ENCODE peak calls at places on chromosomes 2 and 18, in five cellular contexts. C, W, X, G and L are unnamed samples.

GRCh38 chr18:6146309-6146661 is 251.0 kb upstream of the TMEM200C start:
- DNase-seq in W (no peak), X (no peak), G (no peak), C (no peak), L (no peak)

GRCh38 chr2:133717497-133717896 is 149.2 kb upstream of the NCKAP5 start:
- DNase-seq in W (no peak), C (no peak), G (no peak), X (no peak), L (no peak)

GRCh38 chr2:164141271-164141670 is 405.5 kb upstream of the FIGN start:
- DNase-seq in G (no peak), C (no peak), W (no peak), X (no peak), L (no peak)

GRCh38 chr2:95376311-95377215 is 25.9 kb upstream of the FAHD2A start:
- DNase-seq in G (no peak), C (no peak), X (no peak), W (no peak), L (no peak)

GRCh38 chr2:133561045-133561852 is 7.0 kb downstream of the NCKAP5 start:
- DNase-seq in G (no peak), X (peak; percentile 40), W (peak; percentile 33), C (peak; percentile 28), L (no peak)

GRCh38 chr2:164061129-164061746 is 325.4 kb upstream of the FIGN start:
- DNase-seq in G (peak; percentile 43), X (peak; percentile 55), W (peak; percentile 53), C (peak; percentile 47), L (peak; percentile 13)

GRCh38 chr2:25310965-25311865 is 30.5 kb downstream of the DNMT3A start:
- DNase-seq in W (peak; percentile 32), C (no peak), X (no peak), G (no peak), L (no peak)

GRCh38 chr2:136359121-136359965 is 241.4 kb upstream of the CXCR4 start:
- DNase-seq in W (no peak), C (no peak), X (no peak), G (no peak), L (no peak)

GRCh38 chr2:27152102-27152795 is 3.4 kb downstream of the TCF23 start:
- DNase-seq in X (no peak), C (no peak), G (no peak), W (peak; percentile 74), L (no peak)

GRCh38 chr18:55280515-55280914 is 307.5 kb downstream of the TCF4 start:
- DNase-seq in G (no peak), X (no peak), W (no peak), C (no peak), L (no peak)

GRCh38 chr2:27262379-27263286 is at the start of gene SLC30A3:
- DNase-seq in W (no peak), C (peak; percentile 68), G (no peak), X (no peak), L (no peak)

DNA sequence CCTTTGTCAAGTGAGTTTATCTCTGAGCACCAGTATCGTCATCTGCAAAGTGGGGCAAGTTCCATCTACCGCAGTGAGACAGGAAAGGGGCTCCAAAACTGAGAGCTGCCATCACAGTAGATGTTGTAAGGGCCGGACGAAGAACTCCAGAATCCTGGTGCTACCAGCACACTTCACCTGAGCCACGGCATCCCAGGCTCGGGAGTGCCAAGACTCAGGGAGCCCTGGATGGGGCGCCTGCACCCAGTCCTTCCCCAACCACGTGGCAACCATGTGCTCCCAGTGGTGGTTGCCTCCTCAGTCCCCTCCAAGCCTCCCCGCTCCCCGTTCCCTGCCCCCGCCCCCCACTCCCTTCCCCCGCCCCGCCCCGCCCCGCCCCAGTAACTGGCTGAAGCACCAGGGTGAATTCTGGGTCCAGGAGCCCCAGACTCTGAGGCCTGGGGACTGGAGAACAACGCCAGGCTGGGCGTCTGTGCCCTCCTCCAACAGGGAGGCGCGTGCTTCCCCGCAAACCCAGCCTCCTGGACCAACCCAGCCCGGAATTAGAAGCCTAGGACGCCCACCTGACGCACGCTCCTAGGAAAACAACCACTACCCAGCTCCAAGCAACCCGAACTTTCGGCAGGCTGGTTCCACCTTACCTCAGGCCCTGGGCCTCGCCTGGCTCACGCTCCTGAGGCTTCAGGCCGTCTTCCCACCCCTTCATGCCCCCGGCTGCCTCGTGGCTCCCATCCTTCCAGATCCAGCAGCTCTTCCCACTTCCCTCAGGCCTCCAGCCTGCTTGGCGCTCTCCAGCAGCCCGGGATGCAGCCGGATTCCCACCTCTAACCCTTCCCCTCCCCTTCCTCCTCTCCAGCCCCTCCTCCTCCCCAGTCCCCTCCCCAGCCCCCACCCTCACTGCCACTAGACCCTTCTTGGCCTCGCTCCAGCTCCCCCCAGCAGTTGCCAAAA is 67.6 kb downstream of the LAMA3 start:
- DNase-seq in X (no peak), G (no peak), W (no peak), C (no peak), L (no peak)
- TF ChIP-seq SUZ12 in X (no peak), G (no peak), W (no peak), C (no peak), L (no peak)

GRCh38 chr2:106187426-106187825 is 6.7 kb downstream of the UXS1 start:
- DNase-seq in X (no peak), G (no peak), C (no peak), W (no peak), L (no peak)

GRCh38 chr2:106189325-106189724 is 4.8 kb downstream of the UXS1 start:
- DNase-seq in C (no peak), W (no peak), X (no peak), G (no peak), L (no peak)

GRCh38 chr2:106192752-106193490 is 1.2 kb downstream of the UXS1 start:
- DNase-seq in X (peak; percentile 22), C (peak; percentile 26), G (no peak), W (peak; percentile 43), L (peak; percentile 47)

GRCh38 chr2:106191511-106192016 is 2.5 kb downstream of the UXS1 start:
- DNase-seq in C (no peak), X (no peak), W (no peak), G (no peak), L (no peak)

DNA sequence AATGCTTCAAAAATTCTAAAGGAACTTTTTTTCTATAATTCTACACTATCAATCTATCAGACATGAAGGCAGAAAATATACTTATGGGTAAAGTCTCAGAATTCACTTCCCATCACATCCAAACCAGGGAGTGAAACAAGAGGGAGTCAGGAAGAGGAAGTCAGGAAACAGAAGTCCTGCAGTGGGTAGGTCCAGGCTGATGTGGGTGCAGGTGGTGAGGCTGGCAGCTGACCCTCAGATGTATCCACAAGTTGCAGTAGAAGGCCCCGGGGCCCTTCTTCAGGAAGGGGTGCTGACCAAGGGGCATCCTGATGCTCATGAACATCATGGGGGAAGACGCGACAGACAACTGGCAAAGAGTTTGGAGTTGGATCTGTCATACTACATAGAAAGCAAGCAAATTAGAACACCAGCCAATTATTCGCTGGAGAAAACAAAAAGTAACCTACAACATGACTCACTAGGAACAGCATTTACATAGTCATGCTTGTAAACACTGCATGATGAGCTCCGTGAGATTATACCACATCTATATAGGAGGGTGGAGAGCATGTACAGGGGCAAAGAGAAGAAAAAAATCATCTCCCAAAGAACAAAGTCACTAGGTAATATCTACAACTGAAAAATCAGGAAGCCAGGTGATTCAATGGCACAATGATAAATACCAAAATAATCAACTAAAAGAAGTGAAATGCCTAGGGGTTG is 4.2 kb downstream of the UXS1 start:
- DNase-seq in W (no peak), C (no peak), X (no peak), G (no peak), L (no peak)
- TF ChIP-seq SUZ12 in W (no peak), C (no peak), X (no peak), G (no peak), L (no peak)

DNA sequence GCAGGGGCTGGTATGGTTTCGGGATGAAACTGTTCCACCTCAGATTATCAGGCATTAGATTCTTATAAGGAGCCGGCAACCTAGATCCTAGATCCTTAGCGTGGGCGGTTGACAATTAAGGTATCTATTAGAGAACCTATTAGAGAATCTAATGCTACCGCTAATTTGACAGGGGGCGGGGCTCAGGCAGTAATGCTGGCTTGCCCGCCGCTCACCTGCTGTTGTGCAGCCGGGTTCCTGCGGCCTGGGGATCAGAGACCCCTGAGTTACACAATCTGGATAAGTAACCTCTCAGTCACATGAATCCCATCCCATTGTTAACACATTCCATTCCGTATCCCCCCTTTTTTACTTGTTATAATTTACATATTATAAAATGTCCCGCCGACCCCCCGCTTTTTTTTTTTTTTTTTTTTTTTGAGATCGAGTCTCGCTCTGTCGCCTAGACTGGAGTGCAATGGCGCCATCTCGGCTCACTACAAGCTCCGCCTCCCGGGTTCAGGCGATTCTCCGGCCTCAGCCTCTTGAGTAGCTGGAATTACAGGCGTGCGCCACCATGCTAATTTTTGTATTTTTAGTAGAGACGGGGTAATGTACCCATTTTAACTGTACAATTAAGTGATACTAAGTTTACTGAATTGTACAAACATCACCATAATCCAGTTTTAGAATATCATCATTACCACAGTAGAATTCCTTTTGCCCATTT is 42.0 kb upstream of the GPD2 start:
- DNase-seq in G (no peak), X (no peak), C (no peak), W (no peak), L (no peak)
- TF ChIP-seq SUZ12 in G (no peak), X (no peak), C (no peak), W (no peak), L (no peak)

DNA sequence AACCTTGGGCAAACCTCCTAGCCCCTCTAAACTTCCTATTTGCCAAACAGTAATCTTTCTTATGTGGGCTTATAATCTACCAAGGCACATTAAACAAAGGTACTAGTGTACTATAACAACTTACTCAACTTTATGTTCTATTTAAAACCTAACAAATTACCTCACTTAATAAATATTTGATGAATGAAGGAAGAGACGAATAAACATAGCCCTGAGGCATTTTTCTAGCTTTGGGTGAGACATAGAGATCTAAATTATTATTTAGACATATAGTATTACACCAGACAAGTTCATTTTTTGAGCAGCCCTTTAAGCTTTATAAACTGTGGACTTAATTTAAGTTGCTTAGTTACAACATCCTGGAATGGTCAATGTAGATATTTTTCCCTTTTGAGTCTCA is 104.6 kb downstream of the UNC80 start:
- DNase-seq in G (no peak), X (no peak), W (no peak), C (no peak), L (no peak)
- TF ChIP-seq SUZ12 in G (no peak), X (no peak), W (no peak), C (no peak), L (no peak)